ENCODE peak calls at places on chromosomes 3 and 15, in seven cellular contexts. P is NCI-H1105 treated with DMSO at 0.1 percent for 48 hours; A is stimulated activated CD4-positive, alpha-beta T cell treated with anti-CD3 and anti-CD28 coated beads, Interleukin-2, amount 100 ng/mL, for 48 hours; M is ovary; L is HCEC 1CT; V is GM12865; R is mesenteric fat pad. D is an unnamed sample.

GRCh38 chr3:186625600-186626042 is 12.8 kb downstream of the AHSG start:
- DNase-seq in P (no peak), A (no peak), M (no peak), L (no peak), V (no peak), R (no peak), D (no peak)

GRCh38 chr15:91465696-91466095 is 365.6 kb downstream of the SV2B start:
- DNase-seq in P (peak; percentile 88), A (no peak), M (no peak), L (no peak), V (no peak), R (no peak), D (no peak)

GRCh38 chr3:127409421-127410136 is 121.7 kb upstream of the PRR20G start:
- DNase-seq in P (no peak), A (no peak), M (no peak), L (no peak), V (no peak), R (peak; percentile 71), D (no peak)

GRCh38 chr3:14274999-14275961 is 96.7 kb downstream of the LSM3 start:
- DNase-seq in P (no peak), A (no peak), M (no peak), L (peak; percentile 9), V (peak; percentile 31), R (no peak), D (peak; percentile 32)

GRCh38 chr3:60053518-60054265 is 1003.9 kb upstream of the CFAP20DC start:
- DNase-seq in P (no peak), A (no peak), M (no peak), L (no peak), V (no peak), R (no peak), D (no peak)

GRCh38 chr15:59283717-59284336 is 77.2 kb downstream of the LDHAL6B start:
- DNase-seq in P (no peak), A (no peak), M (no peak), L (no peak), V (no peak), R (no peak), D (no peak)

GRCh38 chr3:46132565-46132964 is 75.5 kb downstream of the CCR1 start:
- DNase-seq in P (no peak), A (no peak), M (no peak), L (no peak), V (no peak), R (no peak), D (no peak)

GRCh38 chr15:75723847-75724660 is 11.4 kb upstream of the CSPG4 start:
- DNase-seq in P (no peak), A (peak; percentile 31), M (peak; percentile 84), L (peak; percentile 88), V (peak; percentile 56), R (no peak), D (peak; percentile 63)

GRCh38 chr3:129911261-129911861 is 17.9 kb upstream of the TMCC1 start:
- DNase-seq in P (no peak), A (no peak), M (no peak), L (no peak), V (no peak), R (no peak), D (no peak)

GRCh38 chr15:99433026-99433756 is 132.6 kb upstream of the MEF2A start:
- DNase-seq in P (no peak), A (no peak), M (peak; percentile 29), L (no peak), V (peak; percentile 39), R (peak; percentile 85), D (no peak)

GRCh38 chr15:71752085-71752484 is 58.3 kb upstream of the NR2E3 start:
- DNase-seq in P (no peak), A (no peak), M (no peak), L (no peak), V (no peak), R (no peak), D (no peak)

GRCh38 chr3:178540184-178540583 is 3.9 kb downstream of the KCNMB2 start:
- DNase-seq in P (no peak), A (no peak), M (no peak), L (no peak), V (no peak), R (no peak), D (no peak)

GRCh38 chr15:39789736-39790135 is 7.1 kb upstream of the FSIP1 start:
- DNase-seq in P (no peak), A (no peak), M (no peak), L (peak; percentile 18), V (no peak), R (no peak), D (no peak)

GRCh38 chr3:153163349-153164008 is 1.5 kb downstream of the RAP2B start:
- DNase-seq in P (peak; percentile 74), A (no peak), M (no peak), L (peak; percentile 58), V (no peak), R (no peak), D (no peak)

GRCh38 chr3:72797773-72798543 is 50.3 kb downstream of the SHQ1 start:
- DNase-seq in P (peak; percentile 85), A (no peak), M (no peak), L (no peak), V (no peak), R (no peak), D (peak; percentile 16)

GRCh38 chr3:134941820-134942219 is 146.8 kb downstream of the EPHB1 start:
- DNase-seq in P (no peak), A (no peak), M (no peak), L (no peak), V (no peak), R (no peak), D (no peak)

GRCh38 chr15:98599911-98600685 is 48.2 kb upstream of the IGF1R start:
- DNase-seq in P (no peak), A (peak; percentile 8), M (peak; percentile 60), L (peak; percentile 36), V (peak; percentile 48), R (no peak), D (peak; percentile 35)

GRCh38 chr3:127888564-127889107 is 26.4 kb upstream of the KBTBD12 start:
- DNase-seq in P (no peak), A (no peak), M (no peak), L (no peak), V (no peak), R (no peak), D (no peak)

GRCh38 chr3:141093971-141094401 is 42.8 kb downstream of the SPSB4 start:
- DNase-seq in P (peak; percentile 70), A (no peak), M (peak; percentile 68), L (no peak), V (no peak), R (no peak), D (no peak)

GRCh38 chr15:65819563-65819960 is 27.5 kb upstream of the DENND4A start:
- DNase-seq in P (peak; percentile 79), A (no peak), M (no peak), L (peak; percentile 57), V (no peak), R (no peak), D (no peak)

GRCh38 chr15:91926871-91927270 is 73.4 kb downstream of the SLCO3A1 start:
- DNase-seq in P (no peak), A (no peak), M (no peak), L (no peak), V (no peak), R (no peak), D (no peak)

GRCh38 chr3:59641169-59641914 is 591.5 kb upstream of the CFAP20DC start:
- DNase-seq in P (no peak), A (no peak), M (no peak), L (no peak), V (no peak), R (no peak), D (no peak)

GRCh38 chr15:96273317-96274086 is 57.0 kb upstream of the NR2F2 start:
- DNase-seq in P (no peak), A (peak; percentile 3), M (no peak), L (peak; percentile 100), V (peak; percentile 28), R (no peak), D (peak; percentile 26)

D was measured in SK-N-DZ.